ENCODE peak calls at places on chromosomes 13 and 19, in nine cellular contexts. Z is thoracic aorta, K is A673, U is Peyer's patch, V is SJSA1, X is fibroblast of lung, J is aorta, M is GM23338, H is K562. D is an unnamed sample.

GRCh38 chr19:6590458-6591319 is at the start of gene CD70:
- DNase-seq in Z (no peak), K (peak), U (no peak), V (peak), X (no peak), J (no peak), M (peak), H (no peak), D (no peak)

GRCh38 chr19:29526730-29527499 is 1.1 kb downstream of the VSTM2B start:
- DNase-seq in Z (no peak), K (peak), U (peak), V (no peak), X (no peak), J (no peak), M (peak), H (peak), D (no peak)

GRCh38 chr19:46924874-46925547 is 64.2 kb downstream of the ARHGAP35 start:
- DNase-seq in Z (no peak), K (no peak), U (no peak), V (no peak), X (no peak), J (no peak), M (no peak), H (peak), D (no peak)

GRCh38 chr19:23949611-23950010 is 34.9 kb downstream of the ZNF726 start:
- DNase-seq in Z (no peak), K (no peak), U (no peak), V (no peak), X (no peak), J (no peak), M (no peak), H (no peak), D (no peak)

GRCh38 chr19:14089412-14089661 is 1.2 kb downstream of the SAMD1 start:
- DNase-seq in Z (no peak), K (peak), U (no peak), V (no peak), X (peak), J (no peak), M (peak), H (no peak), D (peak)

GRCh38 chr13:95656386-95657015 is 12.0 kb upstream of the DZIP1 start:
- DNase-seq in Z (no peak), K (no peak), U (no peak), V (no peak), X (no peak), J (no peak), M (no peak), H (peak), D (no peak)

GRCh38 chr13:31629085-31629785 is 110.1 kb upstream of the RXFP2 start:
- DNase-seq in Z (no peak), K (no peak), U (no peak), V (no peak), X (peak), J (no peak), M (no peak), H (no peak), D (no peak)

GRCh38 chr19:10699650-10700335 is 1.4 kb upstream of the QTRT1 start:
- DNase-seq in Z (no peak), K (peak), U (no peak), V (peak), X (peak), J (no peak), M (peak), H (peak), D (no peak)

GRCh38 chr19:4755459-4755858 is 31.8 kb upstream of the DPP9 start:
- DNase-seq in Z (no peak), K (no peak), U (no peak), V (no peak), X (no peak), J (no peak), M (no peak), H (no peak), D (no peak)

GRCh38 chr13:28817204-28817603 is 2.9 kb upstream of the MTUS2 start:
- DNase-seq in Z (no peak), K (no peak), U (no peak), V (no peak), X (no peak), J (no peak), M (peak), H (peak), D (no peak)

GRCh38 chr13:66430266-66430665 is 799.9 kb downstream of the PCDH9 start:
- DNase-seq in Z (no peak), K (no peak), U (no peak), V (no peak), X (peak), J (no peak), M (no peak), H (no peak), D (no peak)

GRCh38 chr13:47087841-47088240 is 191.0 kb upstream of the HTR2A start:
- DNase-seq in Z (no peak), K (no peak), U (no peak), V (no peak), X (peak), J (no peak), M (no peak), H (no peak), D (no peak)

GRCh38 chr19:52566588-52566987 is 3.5 kb upstream of the ZNF701 start:
- DNase-seq in Z (no peak), K (no peak), U (no peak), V (no peak), X (peak), J (no peak), M (no peak), H (peak), D (no peak)

GRCh38 chr19:11322269-11323024 is 17.0 kb downstream of the RAB3D start:
- DNase-seq in Z (no peak), K (no peak), U (no peak), V (peak), X (no peak), J (no peak), M (no peak), H (no peak), D (no peak)

GRCh38 chr19:30222993-30223865 is 149.0 kb upstream of the ZNF536 start:
- DNase-seq in Z (no peak), K (no peak), U (no peak), V (no peak), X (no peak), J (no peak), M (peak), H (no peak), D (no peak)

GRCh38 chr19:43524922-43525835 is 1.8 kb downstream of the ETHE1 start:
- DNase-seq in Z (peak), K (peak), U (peak), V (no peak), X (peak), J (peak), M (peak), H (no peak), D (peak)

GRCh38 chr13:47039106-47039505 is 142.3 kb upstream of the HTR2A start:
- DNase-seq in Z (no peak), K (no peak), U (no peak), V (no peak), X (peak), J (no peak), M (no peak), H (no peak), D (no peak)

GRCh38 chr19:24073807-24074206 is 13.2 kb upstream of the ZNF254 start:
- DNase-seq in Z (no peak), K (no peak), U (no peak), V (no peak), X (no peak), J (no peak), M (no peak), H (no peak), D (no peak)

GRCh38 chr19:31285744-31286143 is 63.5 kb downstream of the TSHZ3 start:
- DNase-seq in Z (no peak), K (no peak), U (peak), V (no peak), X (peak), J (no peak), M (no peak), H (no peak), D (no peak)

GRCh38 chr19:31284621-31285020 is 64.6 kb downstream of the TSHZ3 start:
- DNase-seq in Z (no peak), K (no peak), U (peak), V (no peak), X (no peak), J (no peak), M (no peak), H (no peak), D (no peak)

GRCh38 chr19:31283701-31284100 is 65.5 kb downstream of the TSHZ3 start:
- DNase-seq in Z (no peak), K (no peak), U (peak), V (no peak), X (no peak), J (no peak), M (peak), H (no peak), D (no peak)

GRCh38 chr19:31289381-31289880 is 59.8 kb downstream of the TSHZ3 start:
- DNase-seq in Z (no peak), K (no peak), U (peak), V (no peak), X (no peak), J (no peak), M (no peak), H (no peak), D (no peak)

DNA sequence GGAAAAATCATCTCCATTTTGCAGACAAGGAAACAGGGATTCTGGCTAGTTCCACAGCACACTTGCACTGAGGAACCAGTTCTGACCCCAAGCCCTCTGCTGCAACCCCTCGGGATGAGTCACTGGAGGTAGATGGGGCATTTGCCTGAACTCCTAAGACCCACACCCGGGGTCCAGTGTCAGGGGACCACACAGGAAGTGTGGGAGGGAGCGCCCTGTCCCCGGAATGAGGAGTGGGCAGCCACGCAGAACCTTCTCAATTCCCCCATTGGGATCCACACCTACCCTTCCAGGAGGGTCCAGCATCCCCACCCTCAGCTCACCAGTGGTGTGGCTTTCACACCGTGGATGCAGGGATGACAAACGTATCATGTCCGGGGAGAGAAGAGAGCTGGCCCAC is 62.7 kb downstream of the TSHZ3 start:
- DNase-seq in Z (no peak), K (no peak), U (peak), V (no peak), X (no peak), J (no peak), M (no peak), H (no peak), D (no peak)
- H3K4me3 ChIP-seq in Z (no peak), K (no peak), U (no peak), V (no peak), X (no peak), J (no peak), M (no peak), H (no peak), D (no peak)

DNA sequence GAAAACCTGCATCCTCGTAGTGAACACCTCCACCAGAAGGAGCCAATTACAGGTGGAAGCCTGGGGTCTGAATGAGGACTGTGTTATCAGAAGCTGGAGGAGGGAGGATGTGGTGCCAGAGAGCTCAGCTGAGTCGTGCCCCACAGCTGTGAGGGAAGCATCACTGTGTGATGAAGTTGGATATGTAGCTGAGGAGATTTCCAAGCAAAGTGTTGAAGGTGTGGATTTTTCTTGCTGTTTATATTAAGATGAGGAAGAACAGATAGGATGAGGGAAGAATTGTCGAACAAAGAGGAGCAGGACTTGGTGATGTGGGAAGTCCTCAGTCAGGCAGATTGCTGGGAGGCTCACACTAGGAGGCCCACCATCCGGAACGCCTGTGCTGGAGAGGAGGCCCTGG is 4.4 kb downstream of the RAB20 start:
- DNase-seq in Z (no peak), K (no peak), U (no peak), V (no peak), X (no peak), J (no peak), M (no peak), H (no peak), D (no peak)
- H3K27ac ChIP-seq in Z (no peak), K (no peak), U (peak), V (no peak), X (no peak), J (no peak), M (no peak), H (no peak), D (no peak)

GRCh38 chr19:19452241-19453128 is 47.0 kb downstream of the GATAD2A start:
- DNase-seq in Z (no peak), K (no peak), U (no peak), V (no peak), X (no peak), J (peak), M (no peak), H (no peak), D (no peak)
- H3K4me3 ChIP-seq in Z (no peak), K (no peak), U (no peak), V (no peak), X (no peak), J (no peak), M (no peak), H (no peak), D (no peak)

DNA sequence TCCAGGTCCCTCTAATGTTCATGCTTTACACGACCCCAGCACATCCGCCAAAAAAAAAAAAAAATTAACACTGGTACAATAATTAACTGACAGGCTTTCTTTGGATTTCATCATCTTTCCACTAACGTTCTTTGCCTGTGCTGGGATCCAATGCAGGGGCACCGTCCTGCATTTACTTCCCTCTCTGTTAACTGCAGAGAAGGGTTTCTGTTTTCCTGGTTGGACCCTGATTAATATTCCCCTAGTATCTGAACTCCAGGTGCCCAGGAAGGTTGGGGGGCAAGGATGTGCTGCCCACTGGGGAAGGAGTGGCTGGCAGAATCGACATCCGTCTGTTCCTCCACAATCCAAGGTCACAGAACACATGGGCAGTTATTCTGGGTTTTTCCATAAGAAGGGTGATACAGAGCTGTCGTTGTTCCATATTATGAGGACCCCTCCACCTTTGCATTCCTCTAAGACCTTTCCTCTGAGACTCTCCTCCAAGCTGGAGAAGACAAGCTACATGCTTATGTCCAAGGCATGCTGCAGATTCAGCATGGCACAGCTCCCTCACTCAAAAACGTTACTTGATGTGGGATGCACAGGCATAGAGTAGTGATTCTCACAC is 4.5 kb upstream of the LAIR1 start:
- DNase-seq in Z (no peak), K (no peak), U (no peak), V (no peak), X (no peak), J (no peak), M (no peak), H (no peak), D (no peak)
- H3K27ac ChIP-seq in Z (no peak), K (no peak), U (peak), V (no peak), X (no peak), J (no peak), M (no peak), H (no peak), D (peak)

GRCh38 chr19:38252385-38252784 is 3.8 kb downstream of the PPP1R14A start:
- DNase-seq in Z (no peak), K (no peak), U (no peak), V (no peak), X (no peak), J (no peak), M (no peak), H (no peak), D (no peak)

GRCh38 chr19:38252935-38253691 is 3.1 kb downstream of the PPP1R14A start:
- DNase-seq in Z (peak), K (no peak), U (no peak), V (no peak), X (peak), J (peak), M (no peak), H (no peak), D (no peak)

GRCh38 chr19:38251564-38252051 is 4.6 kb downstream of the PPP1R14A start:
- DNase-seq in Z (no peak), K (no peak), U (no peak), V (no peak), X (peak), J (peak), M (peak), H (no peak), D (peak)

GRCh38 chr19:38255759-38256052 is 468 bp downstream of the PPP1R14A start:
- DNase-seq in Z (no peak), K (no peak), U (no peak), V (no peak), X (no peak), J (no peak), M (peak), H (no peak), D (no peak)

GRCh38 chr19:38253788-38254187 is 2.4 kb downstream of the PPP1R14A start:
- DNase-seq in Z (no peak), K (no peak), U (no peak), V (no peak), X (no peak), J (no peak), M (no peak), H (no peak), D (no peak)
- H3K4me3 ChIP-seq in Z (peak), K (no peak), U (no peak), V (no peak), X (no peak), J (peak), M (no peak), H (no peak), D (no peak)

DNA sequence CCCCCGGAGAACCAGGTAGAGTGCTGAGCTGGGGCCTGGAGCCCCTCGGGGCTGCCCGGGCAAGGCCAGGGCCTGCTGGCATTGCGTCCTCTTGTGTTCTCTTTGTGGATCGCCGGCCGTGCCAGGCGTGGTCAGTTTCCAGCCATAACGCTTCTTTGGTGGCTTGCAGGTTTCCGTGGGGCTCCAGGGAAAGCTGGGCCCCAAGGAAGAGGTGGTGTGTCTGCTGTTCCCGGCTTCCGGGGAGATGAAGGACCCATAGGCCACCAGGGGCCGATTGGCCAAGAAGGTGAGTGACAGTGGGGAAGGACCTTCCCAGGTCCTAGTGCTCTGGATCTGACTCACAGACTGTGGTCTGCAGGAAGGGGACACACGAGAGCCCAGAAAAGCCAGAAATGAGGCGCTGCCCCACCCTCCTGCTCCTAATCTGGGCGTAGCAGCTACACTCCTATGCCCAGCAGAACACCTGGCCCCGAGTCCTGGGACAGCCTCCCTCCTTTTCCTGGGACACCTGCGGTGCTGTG is 57.5 kb downstream of the RAB20 start:
- DNase-seq in Z (no peak), K (no peak), U (no peak), V (no peak), X (no peak), J (peak), M (no peak), H (peak), D (no peak)
- H3K27ac ChIP-seq in Z (peak), K (peak), U (no peak), V (peak), X (no peak), J (no peak), M (no peak), H (peak), D (no peak)

GRCh38 chr19:8577247-8577646 is at the start of gene MYO1F:
- DNase-seq in Z (no peak), K (no peak), U (no peak), V (no peak), X (no peak), J (peak), M (no peak), H (peak), D (no peak)
- H3K4me3 ChIP-seq in Z (peak), K (no peak), U (peak), V (no peak), X (no peak), J (no peak), M (peak), H (no peak), D (peak)

DNA sequence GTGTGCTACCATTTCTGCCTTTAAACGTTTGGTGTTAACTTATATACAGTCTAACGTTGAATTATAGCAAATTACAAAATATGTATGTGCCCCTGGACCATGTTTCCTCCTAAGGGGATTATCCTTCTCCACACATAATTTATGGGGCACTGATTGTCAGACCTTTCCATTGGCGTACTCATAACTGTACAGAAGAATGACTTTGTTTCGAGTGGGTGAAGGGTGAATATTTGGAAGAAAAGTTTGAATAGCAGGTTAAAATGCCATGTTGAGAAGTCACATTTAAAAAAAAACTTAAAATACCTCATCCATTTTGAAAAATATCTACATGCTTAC is 58.8 kb downstream of the SLC10A2 start:
- DNase-seq in Z (no peak), K (no peak), U (no peak), V (no peak), X (no peak), J (no peak), M (no peak), H (no peak), D (no peak)
- H3K27ac ChIP-seq in Z (no peak), K (no peak), U (no peak), V (no peak), X (no peak), J (no peak), M (no peak), H (no peak), D (no peak)

DNA sequence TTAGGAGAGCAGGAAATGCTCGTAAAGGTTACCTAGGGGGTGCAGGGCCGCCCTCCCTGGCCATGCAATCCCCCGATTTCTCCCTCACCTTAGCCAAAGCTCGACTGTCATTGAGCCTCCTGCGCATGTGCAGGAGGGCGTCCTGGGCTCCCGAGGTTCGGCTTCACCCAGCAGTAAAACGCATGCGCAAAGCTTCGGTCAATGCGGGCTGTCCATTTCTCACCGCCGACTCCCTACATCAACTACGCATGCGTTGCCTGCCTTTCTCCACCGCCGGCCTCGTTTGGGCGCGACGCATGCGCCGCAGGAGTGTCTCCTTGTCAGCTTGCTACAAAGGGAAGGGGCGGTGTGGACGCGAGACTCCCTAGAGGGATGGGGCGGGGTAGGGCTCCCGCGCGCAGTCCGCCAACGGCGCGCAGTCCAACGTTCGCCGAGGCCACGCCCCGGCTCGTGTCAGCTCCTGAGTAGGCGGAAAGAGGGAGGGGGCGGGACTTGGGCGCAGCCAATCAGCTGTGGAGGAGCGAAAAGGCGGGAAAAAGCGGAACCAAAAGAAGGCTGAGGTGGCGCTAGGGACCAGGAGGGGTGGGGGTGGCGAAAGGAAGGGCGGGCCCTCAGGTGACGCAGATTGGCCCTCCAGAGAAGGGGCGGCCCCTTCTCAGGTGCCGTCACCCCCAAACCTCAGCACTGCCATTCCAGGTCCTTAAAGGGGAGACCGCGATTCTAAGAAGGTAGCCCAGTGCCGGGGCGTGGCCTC is at the start of the genes SYNGR4 and TMEM143:
- DNase-seq in Z (peak), K (peak), U (peak), V (peak), X (peak), J (peak), M (peak), H (peak), D (peak)
- H3K4me3 ChIP-seq in Z (peak), K (peak), U (peak), V (peak), X (peak), J (peak), M (peak), H (peak), D (peak)